ENCODE peak calls at places on chromosomes 1 and 21, in ten cellular contexts. One of them, this sample, is unnamed.

GRCh38 chr1:10703702-10704101 is 92.7 kb downstream of the CASZ1 start:
- DNase-seq in stimulated activated CD4-positive, alpha-beta T cell treated with anti-CD3 and anti-CD28 coated beads, Interleukin-1b, Interleukin-23, amount 100 ng/mL, for 4 hours: no peak
- DNase-seq in occipital lobe: no peak
- DNase-seq in NCI-H526: no peak
- DNase-seq in tibial artery: no peak
- DNase-seq in progenitor cell of endocrine pancreas: no peak
- DNase-seq in AML-193: no peak
- DNase-seq in Peyer's patch: no peak
- DNase-seq in GM06990: no peak
- DNase-seq in stimulated activated CD8-positive, alpha-beta memory T cell treated with anti-CD3 and anti-CD28 coated beads, Interleukin-2, amount 100 ng/mL, for 48 hours: no peak
- DNase-seq in this sample: no peak

GRCh38 chr1:156900019-156900718 is 6.7 kb downstream of the PEAR1 start:
- DNase-seq in stimulated activated CD4-positive, alpha-beta T cell treated with anti-CD3 and anti-CD28 coated beads, Interleukin-1b, Interleukin-23, amount 100 ng/mL, for 4 hours: no peak
- DNase-seq in occipital lobe: no peak
- DNase-seq in NCI-H526: peak; percentile 70
- DNase-seq in tibial artery: no peak
- DNase-seq in progenitor cell of endocrine pancreas: no peak
- DNase-seq in AML-193: no peak
- DNase-seq in Peyer's patch: no peak
- DNase-seq in GM06990: no peak
- DNase-seq in stimulated activated CD8-positive, alpha-beta memory T cell treated with anti-CD3 and anti-CD28 coated beads, Interleukin-2, amount 100 ng/mL, for 48 hours: no peak
- DNase-seq in this sample: no peak

GRCh38 chr1:214660900-214661299 is 57.9 kb downstream of the CENPF start:
- DNase-seq in stimulated activated CD4-positive, alpha-beta T cell treated with anti-CD3 and anti-CD28 coated beads, Interleukin-1b, Interleukin-23, amount 100 ng/mL, for 4 hours: no peak
- DNase-seq in occipital lobe: peak; percentile 55
- DNase-seq in NCI-H526: no peak
- DNase-seq in tibial artery: no peak
- DNase-seq in progenitor cell of endocrine pancreas: peak; percentile 13
- DNase-seq in AML-193: no peak
- DNase-seq in Peyer's patch: no peak
- DNase-seq in GM06990: no peak
- DNase-seq in stimulated activated CD8-positive, alpha-beta memory T cell treated with anti-CD3 and anti-CD28 coated beads, Interleukin-2, amount 100 ng/mL, for 48 hours: no peak
- DNase-seq in this sample: peak; percentile 64

GRCh38 chr21:43585924-43586411 is 73.3 kb downstream of the HSF2BP start:
- DNase-seq in stimulated activated CD4-positive, alpha-beta T cell treated with anti-CD3 and anti-CD28 coated beads, Interleukin-1b, Interleukin-23, amount 100 ng/mL, for 4 hours: no peak
- DNase-seq in occipital lobe: no peak
- DNase-seq in NCI-H526: no peak
- DNase-seq in tibial artery: peak; percentile 86
- DNase-seq in progenitor cell of endocrine pancreas: no peak
- DNase-seq in AML-193: no peak
- DNase-seq in Peyer's patch: no peak
- DNase-seq in GM06990: no peak
- DNase-seq in stimulated activated CD8-positive, alpha-beta memory T cell treated with anti-CD3 and anti-CD28 coated beads, Interleukin-2, amount 100 ng/mL, for 48 hours: no peak
- DNase-seq in this sample: peak; percentile 48

GRCh38 chr1:37152491-37152890 is 118.2 kb upstream of the GRIK3 start:
- DNase-seq in stimulated activated CD4-positive, alpha-beta T cell treated with anti-CD3 and anti-CD28 coated beads, Interleukin-1b, Interleukin-23, amount 100 ng/mL, for 4 hours: no peak
- DNase-seq in occipital lobe: no peak
- DNase-seq in NCI-H526: no peak
- DNase-seq in tibial artery: no peak
- DNase-seq in progenitor cell of endocrine pancreas: no peak
- DNase-seq in AML-193: no peak
- DNase-seq in Peyer's patch: no peak
- DNase-seq in GM06990: no peak
- DNase-seq in stimulated activated CD8-positive, alpha-beta memory T cell treated with anti-CD3 and anti-CD28 coated beads, Interleukin-2, amount 100 ng/mL, for 48 hours: no peak
- DNase-seq in this sample: no peak

GRCh38 chr1:158654570-158654969 is 31.9 kb downstream of the SPTA1 start:
- DNase-seq in stimulated activated CD4-positive, alpha-beta T cell treated with anti-CD3 and anti-CD28 coated beads, Interleukin-1b, Interleukin-23, amount 100 ng/mL, for 4 hours: no peak
- DNase-seq in occipital lobe: no peak
- DNase-seq in NCI-H526: no peak
- DNase-seq in tibial artery: no peak
- DNase-seq in progenitor cell of endocrine pancreas: no peak
- DNase-seq in AML-193: peak; percentile 32
- DNase-seq in Peyer's patch: no peak
- DNase-seq in GM06990: no peak
- DNase-seq in stimulated activated CD8-positive, alpha-beta memory T cell treated with anti-CD3 and anti-CD28 coated beads, Interleukin-2, amount 100 ng/mL, for 48 hours: no peak
- DNase-seq in this sample: peak; percentile 17

GRCh38 chr1:16967095-16967567 is 13.3 kb downstream of the MFAP2 start:
- DNase-seq in stimulated activated CD4-positive, alpha-beta T cell treated with anti-CD3 and anti-CD28 coated beads, Interleukin-1b, Interleukin-23, amount 100 ng/mL, for 4 hours: no peak
- DNase-seq in occipital lobe: no peak
- DNase-seq in NCI-H526: no peak
- DNase-seq in tibial artery: peak; percentile 80
- DNase-seq in progenitor cell of endocrine pancreas: no peak
- DNase-seq in AML-193: no peak
- DNase-seq in Peyer's patch: no peak
- DNase-seq in GM06990: no peak
- DNase-seq in stimulated activated CD8-positive, alpha-beta memory T cell treated with anti-CD3 and anti-CD28 coated beads, Interleukin-2, amount 100 ng/mL, for 48 hours: no peak
- DNase-seq in this sample: no peak

GRCh38 chr1:212228076-212228475 is 57.1 kb upstream of the PPP2R5A start:
- DNase-seq in stimulated activated CD4-positive, alpha-beta T cell treated with anti-CD3 and anti-CD28 coated beads, Interleukin-1b, Interleukin-23, amount 100 ng/mL, for 4 hours: no peak
- DNase-seq in occipital lobe: no peak
- DNase-seq in NCI-H526: no peak
- DNase-seq in tibial artery: no peak
- DNase-seq in progenitor cell of endocrine pancreas: no peak
- DNase-seq in AML-193: no peak
- DNase-seq in Peyer's patch: no peak
- DNase-seq in GM06990: no peak
- DNase-seq in stimulated activated CD8-positive, alpha-beta memory T cell treated with anti-CD3 and anti-CD28 coated beads, Interleukin-2, amount 100 ng/mL, for 48 hours: no peak
- DNase-seq in this sample: no peak

GRCh38 chr1:169059391-169059790 is 47.1 kb upstream of the ATP1B1 start:
- DNase-seq in stimulated activated CD4-positive, alpha-beta T cell treated with anti-CD3 and anti-CD28 coated beads, Interleukin-1b, Interleukin-23, amount 100 ng/mL, for 4 hours: no peak
- DNase-seq in occipital lobe: no peak
- DNase-seq in NCI-H526: no peak
- DNase-seq in tibial artery: no peak
- DNase-seq in progenitor cell of endocrine pancreas: no peak
- DNase-seq in AML-193: no peak
- DNase-seq in Peyer's patch: no peak
- DNase-seq in GM06990: no peak
- DNase-seq in stimulated activated CD8-positive, alpha-beta memory T cell treated with anti-CD3 and anti-CD28 coated beads, Interleukin-2, amount 100 ng/mL, for 48 hours: no peak
- DNase-seq in this sample: no peak

GRCh38 chr1:44811234-44811633 is 2.9 kb downstream of the BTBD19 start:
- DNase-seq in stimulated activated CD4-positive, alpha-beta T cell treated with anti-CD3 and anti-CD28 coated beads, Interleukin-1b, Interleukin-23, amount 100 ng/mL, for 4 hours: no peak
- DNase-seq in occipital lobe: no peak
- DNase-seq in NCI-H526: no peak
- DNase-seq in tibial artery: no peak
- DNase-seq in progenitor cell of endocrine pancreas: no peak
- DNase-seq in AML-193: no peak
- DNase-seq in Peyer's patch: peak; percentile 11
- DNase-seq in GM06990: no peak
- DNase-seq in stimulated activated CD8-positive, alpha-beta memory T cell treated with anti-CD3 and anti-CD28 coated beads, Interleukin-2, amount 100 ng/mL, for 48 hours: no peak
- DNase-seq in this sample: peak; percentile 1

GRCh38 chr1:171637928-171638576 is 14.4 kb downstream of the MYOC start:
- DNase-seq in stimulated activated CD4-positive, alpha-beta T cell treated with anti-CD3 and anti-CD28 coated beads, Interleukin-1b, Interleukin-23, amount 100 ng/mL, for 4 hours: no peak
- DNase-seq in occipital lobe: no peak
- DNase-seq in NCI-H526: no peak
- DNase-seq in tibial artery: no peak
- DNase-seq in progenitor cell of endocrine pancreas: no peak
- DNase-seq in AML-193: no peak
- DNase-seq in Peyer's patch: no peak
- DNase-seq in GM06990: no peak
- DNase-seq in stimulated activated CD8-positive, alpha-beta memory T cell treated with anti-CD3 and anti-CD28 coated beads, Interleukin-2, amount 100 ng/mL, for 48 hours: no peak
- DNase-seq in this sample: no peak

GRCh38 chr1:18855573-18855972 is 3.9 kb downstream of the TAS1R2 start:
- DNase-seq in stimulated activated CD4-positive, alpha-beta T cell treated with anti-CD3 and anti-CD28 coated beads, Interleukin-1b, Interleukin-23, amount 100 ng/mL, for 4 hours: no peak
- DNase-seq in occipital lobe: no peak
- DNase-seq in NCI-H526: no peak
- DNase-seq in tibial artery: no peak
- DNase-seq in progenitor cell of endocrine pancreas: no peak
- DNase-seq in AML-193: no peak
- DNase-seq in Peyer's patch: no peak
- DNase-seq in GM06990: no peak
- DNase-seq in stimulated activated CD8-positive, alpha-beta memory T cell treated with anti-CD3 and anti-CD28 coated beads, Interleukin-2, amount 100 ng/mL, for 48 hours: no peak
- DNase-seq in this sample: no peak

GRCh38 chr1:20439282-20439681 is 46.7 kb downstream of the CAMK2N1 start:
- DNase-seq in stimulated activated CD4-positive, alpha-beta T cell treated with anti-CD3 and anti-CD28 coated beads, Interleukin-1b, Interleukin-23, amount 100 ng/mL, for 4 hours: no peak
- DNase-seq in occipital lobe: no peak
- DNase-seq in NCI-H526: no peak
- DNase-seq in tibial artery: no peak
- DNase-seq in progenitor cell of endocrine pancreas: no peak
- DNase-seq in AML-193: no peak
- DNase-seq in Peyer's patch: no peak
- DNase-seq in GM06990: no peak
- DNase-seq in stimulated activated CD8-positive, alpha-beta memory T cell treated with anti-CD3 and anti-CD28 coated beads, Interleukin-2, amount 100 ng/mL, for 48 hours: no peak
- DNase-seq in this sample: no peak